ENCODE peak calls at places on chromosomes 11 and 22, in six cellular contexts. H is K562, I is A549, Y is IMR-90, E is HepG2, L is GM12878. M is an unnamed sample. For H3K4me1, the result is how much of the 10 kb centered on the place peaks cover.

GRCh38 chr11:33682446-33682845 is 18.2 kb downstream of the C11orf91 start:
- DNase-seq in H (no peak), I (no peak), Y (no peak), E (no peak), L (no peak), M (no peak)

GRCh38 chr11:115256326-115257197 is 247.7 kb downstream of the CADM1 start:
- DNase-seq in H (no peak), I (no peak), Y (no peak), E (no peak), L (peak), M (peak)

GRCh38 chr11:61512435-61512834 is 3.9 kb downstream of the LRRC10B start:
- DNase-seq in H (no peak), I (no peak), Y (no peak), E (no peak), L (no peak), M (no peak)

GRCh38 chr11:66542362-66542761 is 3.5 kb downstream of the ZDHHC24 start:
- DNase-seq in H (no peak), I (no peak), Y (peak), E (no peak), L (no peak), M (no peak)

GRCh38 chr11:60657880-60658279 is 41.5 kb upstream of the MS4A8 start:
- DNase-seq in H (no peak), I (no peak), Y (no peak), E (peak), L (no peak), M (no peak)

GRCh38 chr11:68010058-68011041 is at the start of gene ALDH3B1:
- DNase-seq in H (peak), I (peak), Y (peak), E (peak), L (no peak), M (peak)

GRCh38 chr22:23419151-23419550 is 160.9 kb downstream of the IGLL1 start:
- DNase-seq in H (no peak), I (no peak), Y (no peak), E (no peak), L (no peak), M (no peak)

GRCh38 chr22:41286639-41287091 is 678 bp upstream of the RANGAP1 start:
- DNase-seq in H (no peak), I (no peak), Y (peak), E (peak), L (peak), M (peak)

GRCh38 chr22:39469681-39470461 is 13.1 kb downstream of the MGAT3 start:
- DNase-seq in H (peak), I (no peak), Y (no peak), E (peak), L (no peak), M (peak)

GRCh38 chr11:70187771-70188170 is 15.3 kb upstream of the FADD start:
- DNase-seq in H (no peak), I (no peak), Y (no peak), E (no peak), L (no peak), M (no peak)

GRCh38 chr11:68798221-68798813 is 43.4 kb downstream of the CPT1A start:
- DNase-seq in H (peak), I (no peak), Y (no peak), E (peak), L (no peak), M (peak)

GRCh38 chr11:111909378-111909777 is 2.2 kb downstream of the CRYAB start:
- DNase-seq in H (no peak), I (no peak), Y (no peak), E (no peak), L (no peak), M (no peak)

GRCh38 chr11:20364412-20364792 is 888 bp downstream of the HTATIP2 start:
- DNase-seq in H (peak), I (peak), Y (no peak), E (no peak), L (no peak), M (no peak)

GRCh38 chr11:74860743-74861142 is 88.1 kb downstream of the XRRA1 start:
- DNase-seq in H (no peak), I (no peak), Y (no peak), E (no peak), L (no peak), M (no peak)

GRCh38 chr11:130850185-130850944 is 65.9 kb downstream of the SNX19 start:
- DNase-seq in H (no peak), I (no peak), Y (no peak), E (no peak), L (no peak), M (no peak)

GRCh38 chr11:130847517-130847916 is 68.8 kb downstream of the SNX19 start:
- DNase-seq in H (no peak), I (peak), Y (peak), E (peak), L (no peak), M (no peak)

GRCh38 chr11:130848361-130849214 is 67.7 kb downstream of the SNX19 start:
- DNase-seq in H (no peak), I (no peak), Y (no peak), E (no peak), L (no peak), M (no peak)

GRCh38 chr11:130849215-130849568 is 67.1 kb downstream of the SNX19 start:
- DNase-seq in H (no peak), I (no peak), Y (peak), E (no peak), L (no peak), M (no peak)

DNA sequence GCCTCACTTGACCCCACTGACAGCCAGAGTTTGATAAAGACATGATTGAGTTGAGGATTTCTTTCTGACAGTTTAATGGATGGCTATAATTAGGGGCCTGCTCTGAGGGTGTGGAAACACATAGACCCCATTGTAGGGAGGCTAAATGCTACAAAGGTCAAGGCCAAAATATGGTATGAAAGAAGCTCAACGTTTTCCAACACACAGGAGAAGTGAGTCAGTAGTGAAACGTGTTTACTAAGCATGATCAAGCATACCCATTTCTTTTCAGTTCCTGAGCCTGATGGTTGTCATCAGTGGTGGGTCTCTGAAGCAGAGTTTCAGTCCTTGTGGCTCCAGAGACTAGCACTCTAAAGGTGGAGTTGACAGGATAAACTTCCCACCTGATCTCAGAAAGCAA is 69.7 kb downstream of the SNX19 start:
- DNase-seq in H (no peak), I (no peak), Y (peak), E (peak), L (no peak), M (no peak)
- TF ChIP-seq SMC3 in H (no peak), I (no peak), Y (no peak), E (no peak), L (no peak), M (no peak)

GRCh38 chr11:64866173-64866491 is 12.3 kb downstream of the EHD1 start:
- DNase-seq in H (no peak), I (no peak), Y (no peak), E (no peak), L (no peak), M (no peak)
- H3K4me1 ChIP-seq in H (half or more), I (half or more), Y (half or more), E (half or more), L (half or more), M (under half)

GRCh38 chr22:22394589-22394988 is 114.0 kb downstream of the ZNF280B start:
- DNase-seq in H (no peak), I (no peak), Y (no peak), E (no peak), L (no peak), M (no peak)
- TF ChIP-seq SMC3 in H (no peak), I (no peak), Y (no peak), E (no peak), L (no peak), M (no peak)

GRCh38 chr11:94788396-94788795 is 20.2 kb downstream of the AMOTL1 start:
- DNase-seq in H (no peak), I (no peak), Y (no peak), E (no peak), L (no peak), M (no peak)
- H3K4me1 ChIP-seq in H (under half), I (under half), Y (under half), E (under half), L (under half), M (half or more)

GRCh38 chr22:31210830-31211503 is 1.1 kb upstream of the LIMK2 start:
- DNase-seq in H (no peak), I (no peak), Y (no peak), E (peak), L (no peak), M (no peak)

GRCh38 chr22:31211504-31211861 is 615 bp upstream of the LIMK2 start:
- DNase-seq in H (no peak), I (no peak), Y (no peak), E (no peak), L (no peak), M (no peak)

GRCh38 chr22:31212783-31213626 is 907 bp downstream of the LIMK2 start:
- DNase-seq in H (no peak), I (no peak), Y (no peak), E (no peak), L (no peak), M (peak)

GRCh38 chr22:31211862-31212730 is at the start of gene LIMK2:
- DNase-seq in H (peak), I (peak), Y (peak), E (peak), L (peak), M (peak)

GRCh38 chr22:31206896-31207687 is 5.0 kb upstream of the LIMK2 start:
- DNase-seq in H (no peak), I (no peak), Y (no peak), E (no peak), L (no peak), M (no peak)
- TF ChIP-seq SMC3 in H (no peak), I (no peak), Y (no peak), E (no peak), L (no peak), M (no peak)

DNA sequence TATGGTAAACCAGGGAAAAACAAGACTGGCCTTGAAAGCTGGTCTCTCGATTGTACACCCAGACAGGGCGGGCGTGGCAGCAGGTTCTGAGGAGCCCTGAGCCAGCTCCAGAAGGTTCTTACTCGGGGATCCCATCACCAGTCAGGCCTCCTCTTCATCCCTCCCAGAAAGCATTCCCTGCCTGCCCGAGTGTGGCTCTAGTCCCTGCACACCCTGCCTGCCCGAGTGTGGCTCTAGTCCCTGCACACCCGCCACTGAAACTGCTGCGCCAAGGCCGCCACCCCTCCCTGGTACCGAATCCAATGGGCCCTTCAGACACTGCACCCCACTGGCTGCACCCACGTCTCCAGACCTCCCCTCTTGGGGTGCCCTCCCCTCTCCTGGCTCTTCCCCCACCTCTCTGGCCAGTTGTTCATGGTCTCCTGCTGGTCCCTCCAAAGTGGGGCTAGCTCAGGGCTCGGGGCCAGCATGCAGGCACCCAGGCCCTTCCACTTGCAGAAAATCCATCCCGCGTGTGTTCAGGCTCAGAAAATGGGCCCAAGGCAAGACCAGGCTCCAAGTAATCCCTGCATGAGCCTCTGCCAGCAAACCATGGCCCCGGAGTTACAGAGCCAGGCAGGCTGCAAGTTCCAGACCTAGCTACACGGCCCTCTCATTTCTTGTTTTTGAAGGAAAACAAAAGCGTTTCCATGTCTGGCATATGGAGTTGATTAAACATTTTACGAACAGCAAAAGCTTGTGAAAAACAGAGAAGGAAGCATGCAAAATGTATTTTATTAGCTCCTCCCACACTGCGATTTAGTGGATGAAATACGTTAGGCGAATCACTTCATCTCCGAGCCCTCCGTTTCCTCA is 29.9 kb downstream of the KIAA0930 start:
- DNase-seq in H (no peak), I (no peak), Y (no peak), E (no peak), L (no peak), M (no peak)
- H3K4me1 ChIP-seq in H (under half), I (under half), Y (under half), E (under half), L (under half), M (under half)

GRCh38 chr22:48301421-48301820 is 1526.3 kb downstream of the BRD1 start:
- DNase-seq in H (no peak), I (no peak), Y (no peak), E (no peak), L (no peak), M (peak)

GRCh38 chr22:48303360-48303725 is 1524.3 kb downstream of the BRD1 start:
- DNase-seq in H (no peak), I (no peak), Y (no peak), E (no peak), L (no peak), M (no peak)

GRCh38 chr22:48301908-48302307 is 1525.8 kb downstream of the BRD1 start:
- DNase-seq in H (no peak), I (no peak), Y (no peak), E (no peak), L (no peak), M (no peak)

GRCh38 chr22:48300877-48301276 is 1526.8 kb downstream of the BRD1 start:
- DNase-seq in H (no peak), I (no peak), Y (no peak), E (no peak), L (no peak), M (peak)

DNA sequence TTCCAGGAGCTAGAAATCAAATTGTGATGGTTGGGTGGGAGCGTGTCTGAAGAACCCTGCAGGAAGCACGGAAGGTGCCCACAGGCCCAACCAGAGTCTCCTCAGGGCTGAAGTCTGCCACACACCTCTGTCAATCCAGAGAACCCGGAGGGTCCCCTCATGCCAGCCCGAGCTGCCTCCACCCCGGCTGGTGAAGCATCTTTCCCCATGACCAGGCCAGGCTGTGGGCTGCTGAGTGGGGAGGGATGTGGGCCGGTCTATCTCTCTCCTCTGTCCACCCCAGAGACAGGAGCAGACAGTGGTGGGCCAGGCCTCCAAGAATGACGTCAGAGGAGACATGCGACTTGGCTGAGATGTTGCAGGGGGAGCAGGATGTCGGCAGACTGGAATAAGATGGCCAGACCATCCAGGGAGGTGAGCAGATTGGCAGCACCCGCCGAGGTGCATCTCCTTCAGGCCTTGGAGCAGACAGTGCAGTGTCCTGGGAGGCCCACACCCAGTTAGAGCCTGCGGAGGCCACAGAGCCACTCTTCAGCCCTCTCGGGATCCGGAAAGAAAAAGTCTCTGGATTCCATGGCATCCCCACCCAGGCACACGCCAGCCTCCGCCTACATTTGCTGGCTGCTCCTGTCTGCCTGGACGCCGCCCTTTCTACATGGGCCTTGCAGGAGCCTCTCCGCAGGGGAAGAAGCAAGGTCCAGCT is 1524.9 kb downstream of the BRD1 start:
- DNase-seq in H (no peak), I (no peak), Y (no peak), E (no peak), L (no peak), M (no peak)
- TF ChIP-seq SMC3 in H (no peak), I (no peak), Y (no peak), E (no peak), L (no peak), M (no peak)

GRCh38 chr11:96339704-96340554 is 3.1 kb downstream of the MAML2 start:
- DNase-seq in H (no peak), I (no peak), Y (peak), E (no peak), L (no peak), M (no peak)

GRCh38 chr11:96340555-96340885 is 2.5 kb downstream of the MAML2 start:
- DNase-seq in H (no peak), I (no peak), Y (peak), E (no peak), L (no peak), M (no peak)

GRCh38 chr11:96337541-96338530 is 5.2 kb downstream of the MAML2 start:
- DNase-seq in H (no peak), I (no peak), Y (peak), E (no peak), L (no peak), M (no peak)

GRCh38 chr11:96341237-96342130 is 1.5 kb downstream of the MAML2 start:
- DNase-seq in H (peak), I (no peak), Y (peak), E (peak), L (no peak), M (peak)

GRCh38 chr11:96338910-96339703 is 3.9 kb downstream of the MAML2 start:
- DNase-seq in H (no peak), I (no peak), Y (peak), E (peak), L (peak), M (no peak)
- H3K4me1 ChIP-seq in H (under half), I (under half), Y (under half), E (half or more), L (under half), M (under half)

GRCh38 chr22:32531955-32532818 is 57.6 kb downstream of the FBXO7 start:
- DNase-seq in H (peak), I (no peak), Y (peak), E (peak), L (no peak), M (peak)
- TF ChIP-seq SMC3 in H (no peak), I (no peak), Y (no peak), E (peak), L (no peak), M (no peak)